ENCODE peak calls at places on chromosomes 2 and 18, in nine cellular contexts. One of them, this sample, is unnamed.

GRCh38 chr2:143223556-143223955 is 94.3 kb downstream of the ARHGAP15 start:
- DNase-seq in A549: no peak
- DNase-seq in thoracic aorta: no peak
- DNase-seq in lower leg skin: no peak
- DNase-seq in GM06990: no peak
- DNase-seq in HCT116: no peak
- DNase-seq in IMR-90: no peak
- DNase-seq in HepG2: no peak
- DNase-seq in GM12865: no peak
- DNase-seq in this sample: no peak

GRCh38 chr18:54232485-54233227 is 8.2 kb upstream of the MBD2 start:
- DNase-seq in A549: no peak
- DNase-seq in thoracic aorta: no peak
- DNase-seq in lower leg skin: no peak
- DNase-seq in GM06990: no peak
- DNase-seq in HCT116: no peak
- DNase-seq in IMR-90: no peak
- DNase-seq in HepG2: no peak
- DNase-seq in GM12865: no peak
- DNase-seq in this sample: no peak

GRCh38 chr2:180728928-180729559 is 251.4 kb upstream of the UBE2E3 start:
- DNase-seq in A549: peak; percentile 53
- DNase-seq in thoracic aorta: no peak
- DNase-seq in lower leg skin: no peak
- DNase-seq in GM06990: no peak
- DNase-seq in HCT116: no peak
- DNase-seq in IMR-90: peak; percentile 94
- DNase-seq in HepG2: no peak
- DNase-seq in GM12865: no peak
- DNase-seq in this sample: no peak

GRCh38 chr2:113894156-113894743 is 4.4 kb downstream of the ACTR3 start:
- DNase-seq in A549: peak; percentile 78
- DNase-seq in thoracic aorta: no peak
- DNase-seq in lower leg skin: no peak
- DNase-seq in GM06990: no peak
- DNase-seq in HCT116: peak; percentile 29
- DNase-seq in IMR-90: peak; percentile 93
- DNase-seq in HepG2: peak; percentile 81
- DNase-seq in GM12865: no peak
- DNase-seq in this sample: no peak

GRCh38 chr18:26134110-26134509 is 441 bp downstream of the PSMA8 start:
- DNase-seq in A549: no peak
- DNase-seq in thoracic aorta: no peak
- DNase-seq in lower leg skin: no peak
- DNase-seq in GM06990: no peak
- DNase-seq in HCT116: no peak
- DNase-seq in IMR-90: no peak
- DNase-seq in HepG2: no peak
- DNase-seq in GM12865: no peak
- DNase-seq in this sample: no peak

GRCh38 chr2:105834931-105835330 is 90.2 kb downstream of the NCK2 start:
- DNase-seq in A549: no peak
- DNase-seq in thoracic aorta: no peak
- DNase-seq in lower leg skin: no peak
- DNase-seq in GM06990: peak; percentile 50
- DNase-seq in HCT116: no peak
- DNase-seq in IMR-90: no peak
- DNase-seq in HepG2: no peak
- DNase-seq in GM12865: peak; percentile 60
- DNase-seq in this sample: no peak

GRCh38 chr2:240517342-240517741 is 40.4 kb downstream of the ANKMY1 start:
- DNase-seq in A549: no peak
- DNase-seq in thoracic aorta: no peak
- DNase-seq in lower leg skin: no peak
- DNase-seq in GM06990: no peak
- DNase-seq in HCT116: no peak
- DNase-seq in IMR-90: no peak
- DNase-seq in HepG2: no peak
- DNase-seq in GM12865: no peak
- DNase-seq in this sample: no peak

GRCh38 chr18:10010611-10011015 is 96.8 kb downstream of the VAPA start:
- DNase-seq in A549: peak; percentile 3
- DNase-seq in thoracic aorta: peak; percentile 45
- DNase-seq in lower leg skin: peak; percentile 72
- DNase-seq in GM06990: no peak
- DNase-seq in HCT116: no peak
- DNase-seq in IMR-90: peak; percentile 92
- DNase-seq in HepG2: no peak
- DNase-seq in GM12865: no peak
- DNase-seq in this sample: no peak

GRCh38 chr18:54330768-54331548 is 26.7 kb downstream of the STARD6 start:
- DNase-seq in A549: no peak
- DNase-seq in thoracic aorta: no peak
- DNase-seq in lower leg skin: no peak
- DNase-seq in GM06990: no peak
- DNase-seq in HCT116: no peak
- DNase-seq in IMR-90: no peak
- DNase-seq in HepG2: no peak
- DNase-seq in GM12865: no peak
- DNase-seq in this sample: no peak

GRCh38 chr18:44921974-44922373 is 241.3 kb downstream of the SETBP1 start:
- DNase-seq in A549: no peak
- DNase-seq in thoracic aorta: no peak
- DNase-seq in lower leg skin: no peak
- DNase-seq in GM06990: no peak
- DNase-seq in HCT116: no peak
- DNase-seq in IMR-90: no peak
- DNase-seq in HepG2: no peak
- DNase-seq in GM12865: no peak
- DNase-seq in this sample: no peak

DNA sequence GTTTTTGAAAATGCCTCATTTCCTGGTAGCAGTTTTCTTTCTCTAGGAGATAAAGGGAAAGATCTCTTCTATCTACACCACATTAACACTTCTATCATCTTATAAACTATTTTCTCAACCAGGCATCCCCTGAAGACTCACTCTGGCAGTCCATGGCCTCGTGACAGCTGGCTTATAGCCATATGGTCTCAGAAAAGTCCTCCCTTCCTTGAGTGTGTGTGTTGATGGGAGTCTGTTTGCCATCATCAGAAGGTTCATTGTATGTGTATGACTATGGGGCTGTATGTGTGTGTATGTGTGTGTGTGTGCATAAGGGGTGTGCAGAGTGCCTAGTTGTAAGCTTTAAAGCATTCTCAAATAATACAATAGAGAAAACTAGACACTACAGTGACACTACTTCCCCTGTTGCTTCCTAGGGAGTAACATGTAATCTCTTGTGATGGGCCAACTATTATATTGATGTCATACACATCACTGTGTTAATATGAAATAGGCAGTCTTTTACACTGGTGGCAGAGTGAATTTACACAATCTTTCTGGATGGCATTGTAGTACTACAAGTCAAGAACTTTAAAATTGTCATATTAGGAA is 487.8 kb upstream of the ZEB2 start:
- DNase-seq in A549: peak; percentile 56
- DNase-seq in thoracic aorta: peak; percentile 15
- DNase-seq in lower leg skin: no peak
- DNase-seq in GM06990: no peak
- DNase-seq in HCT116: no peak
- DNase-seq in IMR-90: peak; percentile 66
- DNase-seq in HepG2: no peak
- DNase-seq in GM12865: no peak
- DNase-seq in this sample: no peak
- H3K4me3 ChIP-seq in A549: peak overlapping the region; percentile 17
- H3K4me3 ChIP-seq in thoracic aorta: peak overlapping the region; percentile 58
- H3K4me3 ChIP-seq in lower leg skin: no peak overlapping the region
- H3K4me3 ChIP-seq in GM06990: no peak overlapping the region
- H3K4me3 ChIP-seq in HCT116: no peak overlapping the region
- H3K4me3 ChIP-seq in IMR-90: no peak overlapping the region
- H3K4me3 ChIP-seq in HepG2: no peak overlapping the region
- H3K4me3 ChIP-seq in GM12865: no peak overlapping the region
- H3K4me3 ChIP-seq in this sample: no peak overlapping the region

GRCh38 chr18:13216732-13217465 is 1.7 kb upstream of the LDLRAD4 start:
- DNase-seq in A549: no peak
- DNase-seq in thoracic aorta: no peak
- DNase-seq in lower leg skin: no peak
- DNase-seq in GM06990: no peak
- DNase-seq in HCT116: no peak
- DNase-seq in IMR-90: no peak
- DNase-seq in HepG2: no peak
- DNase-seq in GM12865: peak; percentile 14
- DNase-seq in this sample: no peak
- H3K4me3 ChIP-seq in A549: peak overlapping the region; percentile 71
- H3K4me3 ChIP-seq in thoracic aorta: peak overlapping the region; percentile 92
- H3K4me3 ChIP-seq in lower leg skin: peak overlapping the region; percentile 71
- H3K4me3 ChIP-seq in GM06990: no peak overlapping the region
- H3K4me3 ChIP-seq in HCT116: peak overlapping the region; percentile 56
- H3K4me3 ChIP-seq in IMR-90: no peak overlapping the region
- H3K4me3 ChIP-seq in HepG2: peak overlapping the region; percentile 66
- H3K4me3 ChIP-seq in GM12865: no peak overlapping the region
- H3K4me3 ChIP-seq in this sample: peak overlapping the region; percentile 88

GRCh38 chr2:187566712-187567111 is 12.5 kb upstream of the TFPI start:
- DNase-seq in A549: no peak
- DNase-seq in thoracic aorta: no peak
- DNase-seq in lower leg skin: no peak
- DNase-seq in GM06990: no peak
- DNase-seq in HCT116: no peak
- DNase-seq in IMR-90: no peak
- DNase-seq in HepG2: no peak
- DNase-seq in GM12865: no peak
- DNase-seq in this sample: no peak
- H3K4me3 ChIP-seq in A549: no peak overlapping the region
- H3K4me3 ChIP-seq in thoracic aorta: no peak overlapping the region
- H3K4me3 ChIP-seq in lower leg skin: no peak overlapping the region
- H3K4me3 ChIP-seq in GM06990: no peak overlapping the region
- H3K4me3 ChIP-seq in HCT116: no peak overlapping the region
- H3K4me3 ChIP-seq in IMR-90: no peak overlapping the region
- H3K4me3 ChIP-seq in HepG2: no peak overlapping the region
- H3K4me3 ChIP-seq in GM12865: no peak overlapping the region
- H3K4me3 ChIP-seq in this sample: no peak overlapping the region

DNA sequence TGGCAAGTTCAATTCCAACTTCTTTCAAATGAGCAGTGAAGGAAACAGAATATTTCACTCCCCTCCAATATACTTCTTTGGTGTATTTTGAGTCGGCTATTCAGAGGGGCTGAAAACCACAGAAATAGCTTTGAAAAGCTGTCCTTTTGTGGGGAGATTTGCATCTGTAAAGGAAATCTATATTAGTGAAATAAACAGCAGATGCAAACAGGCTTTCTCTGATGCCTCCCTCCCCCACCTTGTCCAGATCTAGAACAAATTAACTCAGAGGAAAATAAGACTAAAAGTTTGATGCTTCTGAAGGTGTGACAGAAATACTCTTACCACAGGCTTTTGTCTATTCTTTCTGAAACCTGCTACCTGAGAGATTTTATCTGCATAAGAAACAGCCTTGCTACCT is 808.5 kb downstream of the CPS1 start:
- DNase-seq in A549: no peak
- DNase-seq in thoracic aorta: no peak
- DNase-seq in lower leg skin: no peak
- DNase-seq in GM06990: no peak
- DNase-seq in HCT116: no peak
- DNase-seq in IMR-90: no peak
- DNase-seq in HepG2: no peak
- DNase-seq in GM12865: no peak
- DNase-seq in this sample: no peak
- H3K4me3 ChIP-seq in A549: no peak overlapping the region
- H3K4me3 ChIP-seq in thoracic aorta: no peak overlapping the region
- H3K4me3 ChIP-seq in lower leg skin: no peak overlapping the region
- H3K4me3 ChIP-seq in GM06990: no peak overlapping the region
- H3K4me3 ChIP-seq in HCT116: no peak overlapping the region
- H3K4me3 ChIP-seq in IMR-90: no peak overlapping the region
- H3K4me3 ChIP-seq in HepG2: no peak overlapping the region
- H3K4me3 ChIP-seq in GM12865: no peak overlapping the region
- H3K4me3 ChIP-seq in this sample: no peak overlapping the region